ENCODE peak calls at places on chromosomes 5 and 9, in four cellular contexts. F is D341Med, D is DMS79 treated with DMSO at 0.1 percent for 48 hours, K is ureter. O is an unnamed sample.

GRCh38 chr5:169909945-169910344 is 70.3 kb downstream of the INSYN2B start:
- DNase-seq in F (no peak), D (no peak), K (no peak), O (peak; percentile 47)

GRCh38 chr5:56763711-56764466 is 51.5 kb upstream of the MAP3K1 start:
- DNase-seq in F (no peak), D (peak; percentile 59), K (no peak), O (peak; percentile 4)

GRCh38 chr5:54795284-54795683 is 190.1 kb downstream of the ESM1 start:
- DNase-seq in F (no peak), D (no peak), K (no peak), O (no peak)

GRCh38 chr5:59893436-59894227 is at the start of gene PDE4D:
- DNase-seq in F (peak; percentile 58), D (peak; percentile 31), K (peak; percentile 57), O (no peak)

GRCh38 chr5:160649304-160649703 is 202.7 kb downstream of the ATP10B start:
- DNase-seq in F (peak; percentile 59), D (no peak), K (no peak), O (no peak)

GRCh38 chr5:140607031-140607430 is 25.9 kb downstream of the CD14 start:
- DNase-seq in F (no peak), D (no peak), K (no peak), O (no peak)

GRCh38 chr9:35920004-35920658 is 10.8 kb downstream of the SPAAR start:
- DNase-seq in F (no peak), D (no peak), K (no peak), O (no peak)

GRCh38 chr9:99055384-99055783 is 49.5 kb upstream of the TGFBR1 start:
- DNase-seq in F (no peak), D (no peak), K (no peak), O (no peak)

GRCh38 chr5:135220394-135221186 is 178.4 kb downstream of the MACROH2A1 start:
- DNase-seq in F (peak; percentile 5), D (no peak), K (peak; percentile 27), O (no peak)

GRCh38 chr5:112616812-112617547 is 120.7 kb upstream of the APC start:
- DNase-seq in F (no peak), D (peak; percentile 20), K (no peak), O (no peak)

GRCh38 chr5:138666226-138666742 is 86.9 kb upstream of the CTNNA1 start:
- DNase-seq in F (no peak), D (no peak), K (no peak), O (no peak)

GRCh38 chr5:140153905-140154304 is 21.1 kb upstream of the CYSTM1 start:
- DNase-seq in F (no peak), D (no peak), K (no peak), O (no peak)

GRCh38 chr5:54205918-54206317 is 104.5 kb downstream of the ARL15 start:
- DNase-seq in F (no peak), D (no peak), K (no peak), O (no peak)

GRCh38 chr5:155029240-155029639 is 15.7 kb downstream of the KIF4B start:
- DNase-seq in F (no peak), D (no peak), K (no peak), O (no peak)

GRCh38 chr5:94471496-94471895 is 146.9 kb downstream of the KIAA0825 start:
- DNase-seq in F (no peak), D (no peak), K (no peak), O (no peak)

GRCh38 chr9:133533878-133534277 is 626 bp upstream of the ADAMTSL2 start:
- DNase-seq in F (no peak), D (peak; percentile 24), K (no peak), O (no peak)

GRCh38 chr9:21096172-21096900 is 18.6 kb upstream of the IFNB1 start:
- DNase-seq in F (no peak), D (no peak), K (no peak), O (peak; percentile 29)

GRCh38 chr5:134146651-134147544 is 29.9 kb downstream of the SKP1 start:
- DNase-seq in F (peak; percentile 10), D (no peak), K (no peak), O (no peak)

GRCh38 chr5:150488519-150489357 is 19.2 kb upstream of the NDST1 start:
- DNase-seq in F (no peak), D (no peak), K (no peak), O (peak; percentile 50)

GRCh38 chr9:21983509-21983908 is 10.7 kb downstream of the CDKN2A start:
- DNase-seq in F (no peak), D (no peak), K (no peak), O (no peak)

GRCh38 chr5:126801992-126802294 is 25.0 kb downstream of the LMNB1 start:
- DNase-seq in F (no peak), D (no peak), K (no peak), O (peak; percentile 18)

GRCh38 chr9:131520448-131520847 is 10.6 kb downstream of the UCK1 start:
- DNase-seq in F (no peak), D (no peak), K (no peak), O (no peak)

GRCh38 chr5:121366515-121366914 is 485.2 kb upstream of the FTMT start:
- DNase-seq in F (no peak), D (no peak), K (no peak), O (no peak)

GRCh38 chr5:123035320-123035949 is 1.1 kb downstream of the PPIC start:
- DNase-seq in F (no peak), D (peak; percentile 1), K (peak; percentile 73), O (no peak)